ENCODE peak calls at places on chromosomes 11 and 22, in five cellular contexts. One of them, this sample, is unnamed.

GRCh38 chr11:112961751-112962747 is 829 bp downstream of the NCAM1 start:
- DNase-seq in HCT116: no peak
- DNase-seq in HepG2: no peak
- DNase-seq in K562: no peak
- DNase-seq in SK-N-SH: peak; percentile 73
- DNase-seq in this sample: no peak

GRCh38 chr22:44340271-44341239 is 27.8 kb upstream of the SHISAL1 start:
- DNase-seq in HCT116: no peak
- DNase-seq in HepG2: no peak
- DNase-seq in K562: no peak
- DNase-seq in SK-N-SH: no peak
- DNase-seq in this sample: no peak

GRCh38 chr22:29623553-29624169 is 20.2 kb downstream of the NF2 start:
- DNase-seq in HCT116: no peak
- DNase-seq in HepG2: no peak
- DNase-seq in K562: no peak
- DNase-seq in SK-N-SH: no peak
- DNase-seq in this sample: no peak

GRCh38 chr11:63699906-63700305 is 18.6 kb downstream of the RTN3 start:
- DNase-seq in HCT116: no peak
- DNase-seq in HepG2: no peak
- DNase-seq in K562: no peak
- DNase-seq in SK-N-SH: no peak
- DNase-seq in this sample: no peak

GRCh38 chr22:17890245-17890671 is 116.0 kb upstream of the BID start:
- DNase-seq in HCT116: no peak
- DNase-seq in HepG2: no peak
- DNase-seq in K562: no peak
- DNase-seq in SK-N-SH: no peak
- DNase-seq in this sample: no peak

GRCh38 chr22:19984201-19984753 is 32.3 kb downstream of the ARVCF start:
- DNase-seq in HCT116: peak; percentile 55
- DNase-seq in HepG2: no peak
- DNase-seq in K562: peak; percentile 70
- DNase-seq in SK-N-SH: no peak
- DNase-seq in this sample: no peak

GRCh38 chr22:20509344-20510047 is 2.1 kb downstream of the MED15 start:
- DNase-seq in HCT116: no peak
- DNase-seq in HepG2: peak; percentile 84
- DNase-seq in K562: peak; percentile 95
- DNase-seq in SK-N-SH: peak; percentile 48
- DNase-seq in this sample: no peak

GRCh38 chr22:41976961-41977566 is 7.8 kb downstream of the SEPTIN3 start:
- DNase-seq in HCT116: no peak
- DNase-seq in HepG2: no peak
- DNase-seq in K562: no peak
- DNase-seq in SK-N-SH: peak; percentile 70
- DNase-seq in this sample: no peak

GRCh38 chr22:24926428-24926725 is 20.1 kb downstream of the LHFPL7 start:
- DNase-seq in HCT116: no peak
- DNase-seq in HepG2: no peak
- DNase-seq in K562: no peak
- DNase-seq in SK-N-SH: no peak
- DNase-seq in this sample: no peak

GRCh38 chr11:47449541-47449940 is 605 bp upstream of the RAPSN start:
- DNase-seq in HCT116: no peak
- DNase-seq in HepG2: no peak
- DNase-seq in K562: no peak
- DNase-seq in SK-N-SH: peak; percentile 37
- DNase-seq in this sample: no peak
- TF ChIP-seq YY1 in HCT116: no peak
- TF ChIP-seq YY1 in HepG2: no peak
- TF ChIP-seq YY1 in K562: no peak
- TF ChIP-seq YY1 in SK-N-SH: no peak
- TF ChIP-seq YY1 in this sample: no peak

GRCh38 chr11:17978553-17979287 is 34.1 kb downstream of the SERGEF start:
- DNase-seq in HCT116: no peak
- DNase-seq in HepG2: peak; percentile 59
- DNase-seq in K562: peak; percentile 49
- DNase-seq in SK-N-SH: peak; percentile 61
- DNase-seq in this sample: no peak
- TF ChIP-seq YY1 in HCT116: no peak
- TF ChIP-seq YY1 in HepG2: no peak
- TF ChIP-seq YY1 in K562: no peak
- TF ChIP-seq YY1 in SK-N-SH: no peak
- TF ChIP-seq YY1 in this sample: no peak

GRCh38 chr11:14892577-14892976 is 546 bp upstream of the CYP2R1 start:
- DNase-seq in HCT116: no peak
- DNase-seq in HepG2: no peak
- DNase-seq in K562: no peak
- DNase-seq in SK-N-SH: no peak
- DNase-seq in this sample: no peak

GRCh38 chr11:14898286-14899086 is 6.5 kb upstream of the CYP2R1 start:
- DNase-seq in HCT116: no peak
- DNase-seq in HepG2: no peak
- DNase-seq in K562: no peak
- DNase-seq in SK-N-SH: no peak
- DNase-seq in this sample: no peak

GRCh38 chr11:14891143-14892035 is 642 bp downstream of the CYP2R1 start:
- DNase-seq in HCT116: peak; percentile 84
- DNase-seq in HepG2: no peak
- DNase-seq in K562: peak; percentile 92
- DNase-seq in SK-N-SH: peak; percentile 93
- DNase-seq in this sample: no peak

GRCh38 chr11:14892036-14892556 is at the start of gene CYP2R1:
- DNase-seq in HCT116: peak; percentile 97
- DNase-seq in HepG2: peak; percentile 87
- DNase-seq in K562: peak; percentile 99
- DNase-seq in SK-N-SH: peak; percentile 96
- DNase-seq in this sample: peak; percentile 84

GRCh38 chr11:14894657-14895598 is 2.9 kb upstream of the CYP2R1 start:
- DNase-seq in HCT116: no peak
- DNase-seq in HepG2: no peak
- DNase-seq in K562: peak; percentile 45
- DNase-seq in SK-N-SH: no peak
- DNase-seq in this sample: no peak
- TF ChIP-seq YY1 in HCT116: no peak
- TF ChIP-seq YY1 in HepG2: no peak
- TF ChIP-seq YY1 in K562: no peak
- TF ChIP-seq YY1 in SK-N-SH: no peak
- TF ChIP-seq YY1 in this sample: no peak

GRCh38 chr11:9276571-9276970 is 11.4 kb upstream of the DENND5A start:
- DNase-seq in HCT116: no peak
- DNase-seq in HepG2: no peak
- DNase-seq in K562: no peak
- DNase-seq in SK-N-SH: no peak
- DNase-seq in this sample: no peak
- TF ChIP-seq YY1 in HCT116: no peak
- TF ChIP-seq YY1 in HepG2: no peak
- TF ChIP-seq YY1 in K562: no peak
- TF ChIP-seq YY1 in SK-N-SH: no peak
- TF ChIP-seq YY1 in this sample: no peak